ENCODE peak calls at places on chromosomes 1 and 21, in seven cellular contexts. L, O, C, T, I, G and R are unnamed samples.

GRCh38 chr1:241531195-241532172 is 694 bp upstream of the KMO start:
- DNase-seq in L (no peak), O (peak; percentile 63), C (peak; percentile 17), T (peak; percentile 41), I (peak; percentile 78), G (peak; percentile 79), R (no peak)

GRCh38 chr21:31198575-31198974 is 145.5 kb downstream of the TIAM1 start:
- DNase-seq in L (no peak), O (peak; percentile 48), C (peak; percentile 55), T (no peak), I (peak; percentile 71), G (peak; percentile 49), R (no peak)

GRCh38 chr21:25871566-25871965 is 136.8 kb downstream of the GABPA start:
- DNase-seq in L (no peak), O (no peak), C (no peak), T (peak; percentile 8), I (peak; percentile 55), G (no peak), R (no peak)

GRCh38 chr1:155003766-155004351 is 1.3 kb downstream of the ZBTB7B start:
- DNase-seq in L (peak; percentile 92), O (no peak), C (peak; percentile 80), T (no peak), I (peak; percentile 87), G (peak; percentile 33), R (peak; percentile 76)

GRCh38 chr1:235883261-235883927 is 16.7 kb upstream of the LYST start:
- DNase-seq in L (peak; percentile 93), O (no peak), C (peak; percentile 46), T (no peak), I (no peak), G (peak; percentile 39), R (peak; percentile 92)

GRCh38 chr1:152110365-152110859 is 4.8 kb downstream of the TCHH start:
- DNase-seq in L (no peak), O (no peak), C (no peak), T (peak; percentile 71), I (peak; percentile 64), G (peak; percentile 49), R (no peak)

GRCh38 chr21:43943512-43944110 is 68.5 kb upstream of the TRAPPC10 start:
- DNase-seq in L (no peak), O (no peak), C (no peak), T (no peak), I (no peak), G (no peak), R (no peak)

GRCh38 chr1:110155878-110156522 is 5.7 kb downstream of the SLC6A17 start:
- DNase-seq in L (no peak), O (no peak), C (no peak), T (peak; percentile 50), I (peak; percentile 76), G (peak; percentile 56), R (peak; percentile 65)

GRCh38 chr1:216750031-216750627 is 26.9 kb upstream of the ESRRG start:
- DNase-seq in L (no peak), O (no peak), C (peak; percentile 33), T (peak; percentile 3), I (peak; percentile 86), G (peak; percentile 2), R (peak; percentile 37)

GRCh38 chr1:181789395-181789794 is 272.1 kb downstream of the ZNF648 start:
- DNase-seq in L (no peak), O (no peak), C (no peak), T (no peak), I (no peak), G (no peak), R (no peak)

GRCh38 chr1:115089443-115090340 is at the start of gene TSPAN2:
- DNase-seq in L (peak; percentile 98), O (no peak), C (peak; percentile 93), T (peak; percentile 62), I (peak; percentile 98), G (peak; percentile 8), R (peak; percentile 51)

DNA sequence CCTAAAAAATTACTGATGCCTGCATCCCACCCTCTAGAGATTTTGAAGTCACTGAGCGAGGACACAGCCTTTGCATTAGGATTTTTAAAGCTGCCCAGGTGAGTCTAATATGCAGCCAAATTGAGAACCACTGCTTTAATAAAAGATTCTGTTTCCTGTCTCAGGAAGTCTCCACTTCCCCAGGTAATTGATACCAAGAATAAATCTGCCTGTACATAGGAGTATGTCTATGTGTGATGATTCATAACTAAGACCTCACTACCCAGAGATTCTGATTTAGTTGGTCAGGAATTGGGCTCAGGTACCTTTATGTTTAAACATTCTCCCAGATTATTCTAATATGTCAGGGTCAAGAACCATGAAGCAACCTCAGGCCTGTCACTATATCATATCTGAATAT is 108.8 kb upstream of the ARTN start:
- DNase-seq in L (no peak), O (no peak), C (no peak), T (no peak), I (no peak), G (no peak), R (no peak)
- H3K4me3 ChIP-seq in L (no peak overlapping the region), O (no peak overlapping the region), C (no peak overlapping the region), T (no peak overlapping the region), I (no peak overlapping the region), G (no peak overlapping the region), R (no peak overlapping the region)

DNA sequence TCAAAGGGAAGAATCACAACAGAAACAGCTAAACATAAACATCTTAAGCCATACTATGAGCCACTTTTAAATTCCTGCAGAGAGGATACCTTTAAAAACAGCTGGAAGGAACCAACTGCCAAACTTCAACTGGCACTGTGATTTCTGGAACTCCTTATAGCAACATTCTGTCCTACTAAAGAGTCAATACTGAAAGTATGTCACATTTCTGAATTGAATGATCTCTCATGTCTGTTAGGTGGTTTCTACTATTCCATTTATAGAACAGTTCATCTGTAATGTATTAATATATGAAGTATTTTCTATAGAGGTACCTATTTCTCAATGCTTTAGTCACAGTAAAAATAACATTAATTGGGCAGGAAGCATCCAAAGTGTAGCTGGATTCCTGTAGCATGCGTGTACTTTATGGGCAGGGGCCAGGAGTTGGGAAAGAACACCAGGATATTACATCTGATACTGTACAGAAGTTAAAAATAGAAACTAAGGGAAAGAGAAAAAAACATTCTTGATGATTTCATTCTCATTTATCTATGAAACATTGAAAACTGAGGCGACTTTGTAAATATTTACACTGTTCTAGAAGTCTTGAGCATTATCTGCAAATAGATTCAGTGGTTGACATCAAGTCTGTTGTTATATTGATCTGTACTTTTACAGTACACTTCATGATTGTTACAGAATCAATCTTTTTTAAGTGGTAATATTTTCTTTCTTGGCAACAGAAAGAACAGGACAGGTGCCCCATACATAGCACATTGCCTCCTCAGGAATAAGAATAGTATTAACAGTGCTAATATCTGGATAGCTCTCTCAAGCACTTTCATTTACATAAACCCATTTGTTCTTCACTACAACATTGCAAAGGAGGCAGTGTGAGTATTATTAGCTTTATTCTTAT is 6.1 kb upstream of the ZNF281 start:
- DNase-seq in L (peak; percentile 91), O (peak; percentile 82), C (no peak), T (no peak), I (no peak), G (peak; percentile 94), R (peak; percentile 63)
- TF ChIP-seq POLR2AphosphoS5 in L (peak; percentile 63), O (peak; percentile 61), C (peak; percentile 47), T (no peak), I (no peak), G (peak; percentile 51), R (peak; percentile 56)

GRCh38 chr1:1305300-1306069 is 2.2 kb downstream of the ACAP3 start:
- DNase-seq in L (peak; percentile 92), O (no peak), C (no peak), T (peak; percentile 89), I (no peak), G (peak; percentile 21), R (peak; percentile 79)

GRCh38 chr1:1302006-1302430 is 5.7 kb downstream of the ACAP3 start:
- DNase-seq in L (no peak), O (no peak), C (peak; percentile 63), T (no peak), I (peak; percentile 63), G (no peak), R (no peak)

GRCh38 chr1:1302951-1303509 is 4.7 kb downstream of the ACAP3 start:
- DNase-seq in L (no peak), O (no peak), C (no peak), T (no peak), I (no peak), G (no peak), R (no peak)

GRCh38 chr1:1304331-1305299 is 3.1 kb downstream of the ACAP3 start:
- DNase-seq in L (peak; percentile 96), O (no peak), C (peak; percentile 91), T (no peak), I (peak; percentile 65), G (no peak), R (peak; percentile 51)

DNA sequence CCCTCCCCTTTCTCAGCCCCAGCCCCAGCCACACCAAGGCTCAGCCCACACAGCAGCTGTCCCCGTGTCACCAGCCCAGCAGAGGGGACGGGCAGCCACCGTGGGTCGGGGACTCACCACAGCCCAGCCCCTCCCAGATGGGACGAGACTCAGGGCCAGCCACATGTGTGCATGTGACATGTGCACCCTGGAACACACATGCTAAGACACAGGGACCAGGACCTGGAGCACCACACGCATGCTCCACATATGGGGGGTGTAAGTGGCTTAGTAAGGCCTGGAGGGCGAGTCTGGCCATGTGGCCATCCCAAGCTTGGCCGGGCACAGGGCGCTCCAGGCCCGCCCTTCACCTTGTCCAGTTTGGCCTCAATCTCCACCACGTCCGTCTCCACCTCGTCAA is 4.0 kb downstream of the ACAP3 start:
- DNase-seq in L (no peak), O (no peak), C (peak; percentile 77), T (no peak), I (no peak), G (no peak), R (no peak)
- H3K4me3 ChIP-seq in L (no peak overlapping the region), O (no peak overlapping the region), C (peak overlapping the region; percentile 9), T (no peak overlapping the region), I (no peak overlapping the region), G (no peak overlapping the region), R (peak overlapping the region; percentile 89)

GRCh38 chr1:32773764-32774463 is 43.2 kb downstream of the YARS1 start:
- DNase-seq in L (no peak), O (no peak), C (no peak), T (no peak), I (no peak), G (no peak), R (no peak)
- TF ChIP-seq POLR2AphosphoS5 in L (no peak), O (peak; percentile 61), C (no peak), T (peak; percentile 43), I (peak; percentile 62), G (peak; percentile 41), R (no peak)